ENCODE peak calls at places on chromosomes 3 and 15, in eight cellular contexts. D, C, G, I, Q, V, W and P are unnamed samples.

GRCh38 chr3:112736802-112737566 is 96.0 kb upstream of the CCDC80 start:
- DNase-seq in D (no peak), C (no peak), G (no peak), I (no peak), Q (no peak), V (no peak), W (no peak), P (no peak)

GRCh38 chr3:190132376-190132775 is 11.7 kb upstream of the P3H2 start:
- DNase-seq in D (no peak), C (no peak), G (no peak), I (no peak), Q (no peak), V (no peak), W (no peak), P (no peak)

GRCh38 chr3:57818772-57819171 is 62.7 kb downstream of the SLMAP start:
- DNase-seq in D (no peak), C (no peak), G (no peak), I (no peak), Q (no peak), V (no peak), W (no peak), P (no peak)

GRCh38 chr15:53918180-53919079 is 59.8 kb upstream of the UNC13C start:
- DNase-seq in D (no peak), C (no peak), G (peak; percentile 38), I (no peak), Q (no peak), V (no peak), W (no peak), P (peak; percentile 3)

GRCh38 chr15:39213385-39213840 is 367.5 kb upstream of the THBS1 start:
- DNase-seq in D (peak; percentile 55), C (peak; percentile 27), G (peak; percentile 93), I (no peak), Q (no peak), V (no peak), W (no peak), P (peak; percentile 66)

GRCh38 chr15:68578175-68578959 is 426 bp upstream of the CORO2B start:
- DNase-seq in D (peak; percentile 88), C (peak; percentile 74), G (peak; percentile 71), I (peak; percentile 75), Q (peak; percentile 78), V (peak; percentile 31), W (no peak), P (peak; percentile 74)

GRCh38 chr3:97967966-97968365 is 4.3 kb downstream of the RIOX2 start:
- DNase-seq in D (no peak), C (no peak), G (no peak), I (no peak), Q (no peak), V (no peak), W (no peak), P (no peak)

GRCh38 chr15:46309914-46310313 is 675.1 kb downstream of the SQOR start:
- DNase-seq in D (no peak), C (no peak), G (no peak), I (no peak), Q (no peak), V (no peak), W (no peak), P (no peak)

GRCh38 chr3:65886376-65886775 is 152.3 kb downstream of the MAGI1 start:
- DNase-seq in D (no peak), C (no peak), G (no peak), I (no peak), Q (no peak), V (no peak), W (no peak), P (no peak)

GRCh38 chr3:17466028-17466427 is 276.4 kb downstream of the TBC1D5 start:
- DNase-seq in D (no peak), C (no peak), G (no peak), I (no peak), Q (no peak), V (no peak), W (no peak), P (no peak)

GRCh38 chr3:114081022-114081421 is 24.5 kb downstream of the QTRT2 start:
- DNase-seq in D (no peak), C (no peak), G (no peak), I (no peak), Q (no peak), V (no peak), W (no peak), P (no peak)

GRCh38 chr3:197335428-197336132 is 37.2 kb upstream of the DLG1 start:
- DNase-seq in D (no peak), C (no peak), G (no peak), I (no peak), Q (no peak), V (no peak), W (no peak), P (no peak)

GRCh38 chr3:8972614-8973013 is 9.3 kb upstream of the RAD18 start:
- DNase-seq in D (no peak), C (no peak), G (peak; percentile 40), I (no peak), Q (no peak), V (no peak), W (no peak), P (no peak)

GRCh38 chr3:14403636-14404395 is 1.4 kb downstream of the SLC6A6 start:
- DNase-seq in D (peak; percentile 75), C (no peak), G (no peak), I (no peak), Q (peak; percentile 43), V (no peak), W (peak; percentile 36), P (peak; percentile 59)

GRCh38 chr3:178120367-178120766 is 415.9 kb upstream of the KCNMB2 start:
- DNase-seq in D (no peak), C (no peak), G (peak; percentile 9), I (no peak), Q (no peak), V (no peak), W (no peak), P (no peak)

GRCh38 chr3:141076026-141076797 is 25.1 kb downstream of the SPSB4 start:
- DNase-seq in D (no peak), C (no peak), G (no peak), I (no peak), Q (no peak), V (no peak), W (no peak), P (peak; percentile 28)

GRCh38 chr15:55588070-55588817 is at the start of gene PYGO1:
- DNase-seq in D (peak; percentile 80), C (peak; percentile 65), G (peak; percentile 63), I (peak; percentile 68), Q (peak; percentile 42), V (peak; percentile 40), W (peak; percentile 59), P (peak; percentile 12)

GRCh38 chr3:31821118-31821517 is 159.9 kb downstream of the OSBPL10 start:
- DNase-seq in D (no peak), C (no peak), G (no peak), I (no peak), Q (no peak), V (no peak), W (no peak), P (no peak)

GRCh38 chr3:73405000-73405399 is 219.7 kb downstream of the PDZRN3 start:
- DNase-seq in D (no peak), C (no peak), G (no peak), I (no peak), Q (no peak), V (no peak), W (no peak), P (no peak)

GRCh38 chr3:182618981-182619591 is 174.2 kb upstream of the ATP11B start:
- DNase-seq in D (no peak), C (no peak), G (peak; percentile 75), I (no peak), Q (no peak), V (no peak), W (no peak), P (no peak)

GRCh38 chr3:54853573-54854404 is 74.1 kb downstream of the LRTM1 start:
- DNase-seq in D (peak; percentile 84), C (peak; percentile 91), G (peak; percentile 61), I (peak; percentile 85), Q (peak; percentile 81), V (peak; percentile 51), W (peak; percentile 32), P (peak; percentile 60)

GRCh38 chr15:33700695-33701303 is 267.5 kb upstream of the CHRM5 start:
- DNase-seq in D (no peak), C (peak; percentile 75), G (peak; percentile 80), I (peak; percentile 79), Q (peak; percentile 81), V (peak; percentile 68), W (peak; percentile 24), P (peak; percentile 84)

GRCh38 chr3:38114875-38115644 is 21.9 kb downstream of the ACAA1 start:
- DNase-seq in D (no peak), C (no peak), G (peak; percentile 47), I (no peak), Q (no peak), V (no peak), W (no peak), P (no peak)

GRCh38 chr3:19934098-19934566 is at the start of gene EFHB:
- DNase-seq in D (no peak), C (peak; percentile 41), G (peak; percentile 75), I (peak; percentile 62), Q (no peak), V (no peak), W (no peak), P (no peak)

GRCh38 chr3:42507751-42508335 is 5.4 kb downstream of the VIPR1 start:
- DNase-seq in D (no peak), C (no peak), G (no peak), I (no peak), Q (no peak), V (no peak), W (peak; percentile 24), P (no peak)

GRCh38 chr3:115659253-115659652 is 35.9 kb downstream of the GAP43 start:
- DNase-seq in D (no peak), C (no peak), G (no peak), I (no peak), Q (no peak), V (no peak), W (no peak), P (peak; percentile 20)

GRCh38 chr3:133700351-133700750 is 38.6 kb upstream of the TOPBP1 start:
- DNase-seq in D (no peak), C (no peak), G (no peak), I (no peak), Q (no peak), V (no peak), W (no peak), P (no peak)

GRCh38 chr3:41715376-41715775 is 246.5 kb downstream of the ULK4 start:
- DNase-seq in D (no peak), C (no peak), G (peak; percentile 56), I (no peak), Q (no peak), V (no peak), W (no peak), P (no peak)

GRCh38 chr15:68429691-68430470 is 2.1 kb downstream of the ITGA11 start:
- DNase-seq in D (no peak), C (no peak), G (no peak), I (no peak), Q (no peak), V (no peak), W (no peak), P (no peak)

GRCh38 chr15:46892621-46893160 is 824.6 kb upstream of the SEMA6D start:
- DNase-seq in D (no peak), C (no peak), G (peak; percentile 35), I (no peak), Q (no peak), V (no peak), W (no peak), P (no peak)

GRCh38 chr15:100661161-100661560 is 58.8 kb downstream of the ASB7 start:
- DNase-seq in D (no peak), C (no peak), G (no peak), I (no peak), Q (no peak), V (no peak), W (no peak), P (no peak)